ENCODE peak calls at places on chromosomes 4 and X, in six cellular contexts. V is substantia nigra; D is activated CD8-positive, alpha-beta T cell treated with anti-CD3 and anti-CD28 coated beads for 36 hours; F is B cell; Z is head of caudate nucleus; G is H4. P is an unnamed sample.

GRCh38 chr4:14022428-14022827 is 394.9 kb upstream of the BOD1L1 start:
- DNase-seq in G (no peak), F (no peak), D (no peak), V (no peak), Z (no peak), P (no peak)

GRCh38 chr4:15291133-15291532 is 136.7 kb upstream of the C1QTNF7 start:
- DNase-seq in G (no peak), F (no peak), D (no peak), V (no peak), Z (no peak), P (no peak)

GRCh38 chr4:182917182-182918043 is at the start of gene DCTD:
- DNase-seq in Z (peak), F (peak), G (peak), V (peak), D (peak), P (peak)

GRCh38 chr4:629636-629915 is 4.2 kb downstream of the PDE6B start:
- DNase-seq in V (no peak), Z (no peak), D (no peak), G (no peak), F (no peak), P (no peak)

GRCh38 chr4:41784191-41784979 is 35.9 kb upstream of the PHOX2B start:
- DNase-seq in V (no peak), Z (no peak), F (no peak), G (no peak), D (no peak), P (no peak)

GRCh38 chr4:1080961-1081688 is 32.2 kb downstream of the RNF212 start:
- DNase-seq in G (peak), F (no peak), D (peak), Z (peak), V (no peak), P (no peak)

GRCh38 chr4:139912423-139912822 is 241.6 kb downstream of the MAML3 start:
- DNase-seq in V (no peak), G (no peak), D (no peak), F (no peak), Z (no peak), P (no peak)

GRCh38 chr4:15241946-15242345 is 185.9 kb upstream of the C1QTNF7 start:
- DNase-seq in F (no peak), Z (no peak), V (no peak), D (no peak), G (no peak), P (no peak)

GRCh38 chr4:41418444-41418843 is 119.5 kb upstream of the LIMCH1 start:
- DNase-seq in G (peak), Z (peak), V (peak), D (no peak), F (no peak), P (no peak)

GRCh38 chrX:96843566-96843965 is 40.1 kb upstream of the RPA4 start:
- DNase-seq in Z (no peak), F (no peak), D (no peak), V (no peak), G (no peak), P (no peak)

GRCh38 chr4:1048781-1049590 is 37.6 kb downstream of the FGFRL1 start:
- DNase-seq in V (no peak), F (no peak), D (peak), G (no peak), Z (peak), P (no peak)

GRCh38 chr4:72112514-72113156 is 80.8 kb downstream of the NPFFR2 start:
- DNase-seq in G (peak), Z (peak), F (no peak), D (peak), V (no peak), P (peak)

P was measured in GM10248.